ENCODE peak calls at places on chromosomes 6 and 20, in nine cellular contexts. Z, G, L, U, B, I, A, Q and N are unnamed samples.

GRCh38 chr6:26550250-26550993 is 12.3 kb downstream of the HMGN4 start:
- DNase-seq in Z (peak; percentile 78), G (peak; percentile 61), L (no peak), U (peak; percentile 40), B (peak; percentile 66), I (peak; percentile 90), A (no peak), Q (peak; percentile 74), N (no peak)

GRCh38 chr6:84492246-84493135 is 265.0 kb upstream of the CEP162 start:
- DNase-seq in Z (no peak), G (no peak), L (no peak), U (no peak), B (no peak), I (no peak), A (no peak), Q (peak; percentile 15), N (no peak)

GRCh38 chr6:141484726-141485125 is 648.0 kb upstream of the GJE1 start:
- DNase-seq in Z (no peak), G (no peak), L (no peak), U (no peak), B (no peak), I (no peak), A (no peak), Q (peak; percentile 21), N (no peak)

GRCh38 chr6:130632288-130632687 is 194.9 kb upstream of the SMLR1 start:
- DNase-seq in Z (no peak), G (no peak), L (no peak), U (no peak), B (no peak), I (peak; percentile 3), A (no peak), Q (peak; percentile 3), N (no peak)

GRCh38 chr20:49345538-49345937 is 67.7 kb upstream of the ZNFX1 start:
- DNase-seq in Z (no peak), G (no peak), L (no peak), U (no peak), B (peak; percentile 74), I (no peak), A (peak; percentile 90), Q (peak; percentile 58), N (peak; percentile 28)

GRCh38 chr6:42502127-42502526 is 50.4 kb upstream of the TRERF1 start:
- DNase-seq in Z (no peak), G (no peak), L (no peak), U (no peak), B (no peak), I (no peak), A (no peak), Q (no peak), N (no peak)

GRCh38 chr6:144006731-144007454 is 1.2 kb downstream of the PLAGL1 start:
- DNase-seq in Z (no peak), G (no peak), L (no peak), U (no peak), B (peak; percentile 16), I (peak; percentile 24), A (no peak), Q (peak; percentile 65), N (no peak)

GRCh38 chr20:17809714-17810631 is 110.2 kb downstream of the BANF2 start:
- DNase-seq in Z (no peak), G (no peak), L (no peak), U (no peak), B (no peak), I (no peak), A (no peak), Q (no peak), N (no peak)

GRCh38 chr6:7463785-7464184 is 74.2 kb downstream of the RIOK1 start:
- DNase-seq in Z (no peak), G (no peak), L (no peak), U (no peak), B (no peak), I (peak; percentile 79), A (no peak), Q (peak; percentile 34), N (no peak)

GRCh38 chr6:87183687-87184086 is 28.3 kb downstream of the ZNF292 start:
- DNase-seq in Z (no peak), G (no peak), L (no peak), U (no peak), B (no peak), I (no peak), A (no peak), Q (peak; percentile 48), N (no peak)

GRCh38 chr6:31270788-31271640 is 878 bp downstream of the HLA-C start:
- DNase-seq in Z (peak; percentile 26), G (peak; percentile 65), L (no peak), U (peak; percentile 82), B (peak; percentile 81), I (peak; percentile 71), A (no peak), Q (peak; percentile 64), N (no peak)

GRCh38 chr6:291697-292505 is at the start of gene DUSP22:
- DNase-seq in Z (peak; percentile 87), G (peak; percentile 87), L (peak; percentile 65), U (peak; percentile 92), B (peak; percentile 92), I (peak; percentile 93), A (peak; percentile 58), Q (peak; percentile 93), N (peak; percentile 66)

GRCh38 chr6:84976516-84977420 is 212.4 kb upstream of the TBX18 start:
- DNase-seq in Z (no peak), G (no peak), L (no peak), U (no peak), B (no peak), I (no peak), A (no peak), Q (peak; percentile 41), N (no peak)

GRCh38 chr20:36528176-36528874 is 13.0 kb upstream of the MYL9 start:
- DNase-seq in Z (no peak), G (no peak), L (no peak), U (no peak), B (no peak), I (no peak), A (no peak), Q (no peak), N (no peak)

GRCh38 chr6:42493914-42494539 is 42.3 kb upstream of the TRERF1 start:
- DNase-seq in Z (no peak), G (no peak), L (no peak), U (no peak), B (no peak), I (no peak), A (no peak), Q (no peak), N (no peak)

DNA sequence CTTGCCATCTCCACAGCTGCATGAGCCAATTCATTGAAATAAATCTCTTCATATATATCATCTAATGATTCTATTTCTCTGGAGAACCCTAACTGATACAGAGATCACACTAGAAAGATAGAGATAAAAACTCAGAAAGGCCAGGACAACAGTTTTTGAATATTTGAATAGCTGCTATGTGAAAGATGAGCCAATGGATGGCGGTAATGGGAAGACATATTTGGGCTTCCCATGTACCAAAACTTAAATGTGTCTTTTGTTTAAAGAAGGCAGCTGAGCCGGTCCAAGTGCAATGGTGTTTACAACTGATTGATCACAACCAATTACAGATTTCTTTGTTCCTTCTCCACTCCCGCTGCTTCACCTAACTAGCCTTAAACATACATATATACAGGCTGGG is 35.1 kb downstream of the SGK1 start:
- DNase-seq in Z (no peak), G (no peak), L (no peak), U (no peak), B (no peak), I (no peak), A (no peak), Q (peak; percentile 19), N (no peak)
- TF ChIP-seq CTCF in Z (no peak), G (no peak), L (no peak), U (no peak), B (no peak), I (no peak), A (no peak), Q (peak; percentile 10), N (no peak)

GRCh38 chr20:61262036-61262435 is 10.0 kb downstream of the CDH4 start:
- DNase-seq in Z (no peak), G (no peak), L (no peak), U (no peak), B (no peak), I (no peak), A (no peak), Q (no peak), N (no peak)

GRCh38 chr20:61262514-61262913 is 10.5 kb downstream of the CDH4 start:
- DNase-seq in Z (no peak), G (no peak), L (no peak), U (no peak), B (no peak), I (no peak), A (no peak), Q (no peak), N (no peak)

GRCh38 chr20:61260905-61261304 is 8.8 kb downstream of the CDH4 start:
- DNase-seq in Z (no peak), G (no peak), L (no peak), U (no peak), B (no peak), I (peak; percentile 20), A (no peak), Q (no peak), N (no peak)

GRCh38 chr20:61263938-61264337 is 11.9 kb downstream of the CDH4 start:
- DNase-seq in Z (no peak), G (no peak), L (no peak), U (no peak), B (no peak), I (no peak), A (no peak), Q (no peak), N (no peak)

DNA sequence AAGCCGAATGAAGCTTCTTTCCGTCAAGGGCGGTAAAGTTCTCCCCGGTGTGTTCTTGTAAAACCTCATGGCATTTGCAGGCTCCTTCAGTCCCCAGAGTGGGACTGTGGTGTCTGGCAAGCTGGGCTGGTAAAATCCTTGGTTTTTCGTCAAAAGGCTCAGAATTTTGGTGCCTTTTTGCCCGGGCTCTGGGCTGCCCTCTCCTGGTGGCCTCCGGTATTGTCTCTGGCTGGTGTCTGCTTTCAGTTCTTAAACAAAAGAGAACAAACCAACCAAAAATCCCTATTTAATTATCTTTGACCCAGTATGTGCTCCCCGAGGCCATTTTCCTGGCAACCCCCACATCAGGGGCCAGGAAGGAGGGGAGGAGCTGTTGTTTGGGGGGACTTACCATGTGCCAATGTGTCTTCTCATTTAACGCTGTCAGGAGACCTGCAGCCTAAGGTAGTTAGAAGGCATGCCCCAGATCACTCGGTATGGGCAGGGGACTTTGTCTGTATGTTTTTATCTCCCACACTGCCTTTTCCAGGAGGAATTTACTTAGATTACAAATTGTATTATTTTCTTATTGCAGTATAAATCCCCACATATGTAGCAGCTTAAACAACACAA is 11.1 kb downstream of the CDH4 start:
- DNase-seq in Z (peak; percentile 76), G (no peak), L (peak; percentile 4), U (no peak), B (no peak), I (peak; percentile 26), A (no peak), Q (peak; percentile 22), N (no peak)
- TF ChIP-seq CTCF in Z (peak; percentile 96), G (peak; percentile 54), L (peak; percentile 64), U (peak; percentile 69), B (peak; percentile 64), I (peak; percentile 80), A (peak; percentile 95), Q (peak; percentile 90), N (peak; percentile 95)

GRCh38 chr6:50087231-50087954 is 37.7 kb upstream of the DEFB112 start:
- DNase-seq in Z (no peak), G (no peak), L (no peak), U (no peak), B (no peak), I (peak; percentile 15), A (no peak), Q (no peak), N (no peak)
- TF ChIP-seq CTCF in Z (no peak), G (no peak), L (no peak), U (no peak), B (no peak), I (peak; percentile 35), A (no peak), Q (no peak), N (no peak)

GRCh38 chr6:108145639-108146038 is 20.2 kb upstream of the NR2E1 start:
- DNase-seq in Z (no peak), G (no peak), L (no peak), U (no peak), B (no peak), I (peak; percentile 50), A (no peak), Q (no peak), N (no peak)
- TF ChIP-seq CTCF in Z (peak; percentile 45), G (no peak), L (no peak), U (no peak), B (no peak), I (peak; percentile 36), A (no peak), Q (no peak), N (no peak)